ENCODE peak calls at places on chromosomes 16 and 17, in four cellular contexts. One of them, this sample, is unnamed.

GRCh38 chr16:19601083-19601976 is 45.8 kb downstream of the VPS35L start:
- DNase-seq in tibial artery: no peak
- DNase-seq in stimulated activated CD4-positive, alpha-beta T cell treated with anti-CD3 and anti-CD28 coated beads, Interleukin-1b, Interleukin-23, amount 100 ng/mL, for 24 hours: no peak
- DNase-seq in fibroblast of gingiva: peak
- DNase-seq in this sample: peak

GRCh38 chr17:51807460-51807859 is 351.1 kb downstream of the CA10 start:
- DNase-seq in tibial artery: no peak
- DNase-seq in stimulated activated CD4-positive, alpha-beta T cell treated with anti-CD3 and anti-CD28 coated beads, Interleukin-1b, Interleukin-23, amount 100 ng/mL, for 24 hours: no peak
- DNase-seq in fibroblast of gingiva: no peak
- DNase-seq in this sample: no peak

GRCh38 chr17:12659500-12659899 is 6.2 kb upstream of the MYOCD start:
- DNase-seq in tibial artery: no peak
- DNase-seq in stimulated activated CD4-positive, alpha-beta T cell treated with anti-CD3 and anti-CD28 coated beads, Interleukin-1b, Interleukin-23, amount 100 ng/mL, for 24 hours: no peak
- DNase-seq in fibroblast of gingiva: no peak
- DNase-seq in this sample: peak

GRCh38 chr16:83689385-83689831 is 118.4 kb upstream of the HSBP1 start:
- DNase-seq in tibial artery: peak
- DNase-seq in stimulated activated CD4-positive, alpha-beta T cell treated with anti-CD3 and anti-CD28 coated beads, Interleukin-1b, Interleukin-23, amount 100 ng/mL, for 24 hours: no peak
- DNase-seq in fibroblast of gingiva: peak
- DNase-seq in this sample: peak

GRCh38 chr16:1688807-1689560 is 10.9 kb downstream of the JPT2 start:
- DNase-seq in tibial artery: no peak
- DNase-seq in stimulated activated CD4-positive, alpha-beta T cell treated with anti-CD3 and anti-CD28 coated beads, Interleukin-1b, Interleukin-23, amount 100 ng/mL, for 24 hours: no peak
- DNase-seq in fibroblast of gingiva: no peak
- DNase-seq in this sample: no peak

GRCh38 chr17:7837375-7838290 is 3.6 kb downstream of the KDM6B start:
- DNase-seq in tibial artery: no peak
- DNase-seq in stimulated activated CD4-positive, alpha-beta T cell treated with anti-CD3 and anti-CD28 coated beads, Interleukin-1b, Interleukin-23, amount 100 ng/mL, for 24 hours: no peak
- DNase-seq in fibroblast of gingiva: no peak
- DNase-seq in this sample: no peak

GRCh38 chr16:27314986-27315332 is 1.2 kb downstream of the IL4R start:
- DNase-seq in tibial artery: no peak
- DNase-seq in stimulated activated CD4-positive, alpha-beta T cell treated with anti-CD3 and anti-CD28 coated beads, Interleukin-1b, Interleukin-23, amount 100 ng/mL, for 24 hours: no peak
- DNase-seq in fibroblast of gingiva: no peak
- DNase-seq in this sample: no peak

GRCh38 chr16:1913327-1914083 is 4.7 kb downstream of the HS3ST6 start:
- DNase-seq in tibial artery: no peak
- DNase-seq in stimulated activated CD4-positive, alpha-beta T cell treated with anti-CD3 and anti-CD28 coated beads, Interleukin-1b, Interleukin-23, amount 100 ng/mL, for 24 hours: no peak
- DNase-seq in fibroblast of gingiva: no peak
- DNase-seq in this sample: no peak

GRCh38 chr17:40157972-40158371 is 17.6 kb downstream of the CASC3 start:
- DNase-seq in tibial artery: no peak
- DNase-seq in stimulated activated CD4-positive, alpha-beta T cell treated with anti-CD3 and anti-CD28 coated beads, Interleukin-1b, Interleukin-23, amount 100 ng/mL, for 24 hours: no peak
- DNase-seq in fibroblast of gingiva: peak
- DNase-seq in this sample: peak

GRCh38 chr17:66535611-66536010 is 233.2 kb downstream of the PRKCA start:
- DNase-seq in tibial artery: no peak
- DNase-seq in stimulated activated CD4-positive, alpha-beta T cell treated with anti-CD3 and anti-CD28 coated beads, Interleukin-1b, Interleukin-23, amount 100 ng/mL, for 24 hours: no peak
- DNase-seq in fibroblast of gingiva: no peak
- DNase-seq in this sample: no peak

GRCh38 chr16:17469742-17470001 is 1.1 kb downstream of the XYLT1 start:
- DNase-seq in tibial artery: no peak
- DNase-seq in stimulated activated CD4-positive, alpha-beta T cell treated with anti-CD3 and anti-CD28 coated beads, Interleukin-1b, Interleukin-23, amount 100 ng/mL, for 24 hours: no peak
- DNase-seq in fibroblast of gingiva: no peak
- DNase-seq in this sample: no peak

GRCh38 chr17:2949469-2950044 is 113.8 kb downstream of the OR1D5 start:
- DNase-seq in tibial artery: no peak
- DNase-seq in stimulated activated CD4-positive, alpha-beta T cell treated with anti-CD3 and anti-CD28 coated beads, Interleukin-1b, Interleukin-23, amount 100 ng/mL, for 24 hours: no peak
- DNase-seq in fibroblast of gingiva: peak
- DNase-seq in this sample: peak

GRCh38 chr16:814974-815373 is 14.4 kb upstream of the GNG13 start:
- DNase-seq in tibial artery: no peak
- DNase-seq in stimulated activated CD4-positive, alpha-beta T cell treated with anti-CD3 and anti-CD28 coated beads, Interleukin-1b, Interleukin-23, amount 100 ng/mL, for 24 hours: no peak
- DNase-seq in fibroblast of gingiva: no peak
- DNase-seq in this sample: peak

GRCh38 chr17:69857412-69857835 is 217.6 kb upstream of the KCNJ16 start:
- DNase-seq in tibial artery: no peak
- DNase-seq in stimulated activated CD4-positive, alpha-beta T cell treated with anti-CD3 and anti-CD28 coated beads, Interleukin-1b, Interleukin-23, amount 100 ng/mL, for 24 hours: no peak
- DNase-seq in fibroblast of gingiva: peak
- DNase-seq in this sample: peak

GRCh38 chr17:41785091-41785875 is 1.2 kb downstream of the JUP start:
- DNase-seq in tibial artery: no peak
- DNase-seq in stimulated activated CD4-positive, alpha-beta T cell treated with anti-CD3 and anti-CD28 coated beads, Interleukin-1b, Interleukin-23, amount 100 ng/mL, for 24 hours: no peak
- DNase-seq in fibroblast of gingiva: no peak
- DNase-seq in this sample: no peak

GRCh38 chr16:1929105-1929504 is 10.9 kb upstream of the HS3ST6 start:
- DNase-seq in tibial artery: no peak
- DNase-seq in stimulated activated CD4-positive, alpha-beta T cell treated with anti-CD3 and anti-CD28 coated beads, Interleukin-1b, Interleukin-23, amount 100 ng/mL, for 24 hours: no peak
- DNase-seq in fibroblast of gingiva: no peak
- DNase-seq in this sample: peak

GRCh38 chr17:48121921-48122650 is 14.5 kb downstream of the SNX11 start:
- DNase-seq in tibial artery: no peak
- DNase-seq in stimulated activated CD4-positive, alpha-beta T cell treated with anti-CD3 and anti-CD28 coated beads, Interleukin-1b, Interleukin-23, amount 100 ng/mL, for 24 hours: no peak
- DNase-seq in fibroblast of gingiva: no peak
- DNase-seq in this sample: no peak

GRCh38 chr16:53542283-53542682 is 39.3 kb upstream of the AKTIP start:
- DNase-seq in tibial artery: no peak
- DNase-seq in stimulated activated CD4-positive, alpha-beta T cell treated with anti-CD3 and anti-CD28 coated beads, Interleukin-1b, Interleukin-23, amount 100 ng/mL, for 24 hours: no peak
- DNase-seq in fibroblast of gingiva: no peak
- DNase-seq in this sample: no peak

GRCh38 chr16:14249291-14250032 is 178.3 kb downstream of the MRTFB start:
- DNase-seq in tibial artery: peak
- DNase-seq in stimulated activated CD4-positive, alpha-beta T cell treated with anti-CD3 and anti-CD28 coated beads, Interleukin-1b, Interleukin-23, amount 100 ng/mL, for 24 hours: peak
- DNase-seq in fibroblast of gingiva: peak
- DNase-seq in this sample: peak

GRCh38 chr17:65228734-65229390 is 91.7 kb downstream of the RGS9 start:
- DNase-seq in tibial artery: no peak
- DNase-seq in stimulated activated CD4-positive, alpha-beta T cell treated with anti-CD3 and anti-CD28 coated beads, Interleukin-1b, Interleukin-23, amount 100 ng/mL, for 24 hours: no peak
- DNase-seq in fibroblast of gingiva: no peak
- DNase-seq in this sample: peak

GRCh38 chr16:49532243-49532870 is 158.8 kb downstream of the C16orf78 start:
- DNase-seq in tibial artery: no peak
- DNase-seq in stimulated activated CD4-positive, alpha-beta T cell treated with anti-CD3 and anti-CD28 coated beads, Interleukin-1b, Interleukin-23, amount 100 ng/mL, for 24 hours: no peak
- DNase-seq in fibroblast of gingiva: no peak
- DNase-seq in this sample: no peak

GRCh38 chr16:68000024-68000423 is 740 bp upstream of the DPEP2 start:
- DNase-seq in tibial artery: no peak
- DNase-seq in stimulated activated CD4-positive, alpha-beta T cell treated with anti-CD3 and anti-CD28 coated beads, Interleukin-1b, Interleukin-23, amount 100 ng/mL, for 24 hours: no peak
- DNase-seq in fibroblast of gingiva: no peak
- DNase-seq in this sample: no peak

GRCh38 chr17:72591500-72592241 is 470.9 kb downstream of the SOX9 start:
- DNase-seq in tibial artery: no peak
- DNase-seq in stimulated activated CD4-positive, alpha-beta T cell treated with anti-CD3 and anti-CD28 coated beads, Interleukin-1b, Interleukin-23, amount 100 ng/mL, for 24 hours: no peak
- DNase-seq in fibroblast of gingiva: no peak
- DNase-seq in this sample: no peak

GRCh38 chr16:68065716-68066305 is 19.4 kb upstream of the NFATC3 start:
- DNase-seq in tibial artery: no peak
- DNase-seq in stimulated activated CD4-positive, alpha-beta T cell treated with anti-CD3 and anti-CD28 coated beads, Interleukin-1b, Interleukin-23, amount 100 ng/mL, for 24 hours: no peak
- DNase-seq in fibroblast of gingiva: peak
- DNase-seq in this sample: peak

GRCh38 chr17:57025876-57026275 is 47.9 kb downstream of the SCPEP1 start:
- DNase-seq in tibial artery: no peak
- DNase-seq in stimulated activated CD4-positive, alpha-beta T cell treated with anti-CD3 and anti-CD28 coated beads, Interleukin-1b, Interleukin-23, amount 100 ng/mL, for 24 hours: no peak
- DNase-seq in fibroblast of gingiva: no peak
- DNase-seq in this sample: no peak

GRCh38 chr17:70190959-70191805 is 21.9 kb downstream of the KCNJ2 start:
- DNase-seq in tibial artery: no peak
- DNase-seq in stimulated activated CD4-positive, alpha-beta T cell treated with anti-CD3 and anti-CD28 coated beads, Interleukin-1b, Interleukin-23, amount 100 ng/mL, for 24 hours: no peak
- DNase-seq in fibroblast of gingiva: no peak
- DNase-seq in this sample: no peak

GRCh38 chr16:89700649-89701424 is 668 bp downstream of the SPATA2L start:
- DNase-seq in tibial artery: no peak
- DNase-seq in stimulated activated CD4-positive, alpha-beta T cell treated with anti-CD3 and anti-CD28 coated beads, Interleukin-1b, Interleukin-23, amount 100 ng/mL, for 24 hours: no peak
- DNase-seq in fibroblast of gingiva: no peak
- DNase-seq in this sample: no peak

GRCh38 chr17:68868708-68869107 is 86.5 kb downstream of the ABCA8 start:
- DNase-seq in tibial artery: no peak
- DNase-seq in stimulated activated CD4-positive, alpha-beta T cell treated with anti-CD3 and anti-CD28 coated beads, Interleukin-1b, Interleukin-23, amount 100 ng/mL, for 24 hours: no peak
- DNase-seq in fibroblast of gingiva: no peak
- DNase-seq in this sample: no peak

GRCh38 chr16:30022887-30023286 is at the start of gene C16orf92:
- DNase-seq in tibial artery: no peak
- DNase-seq in stimulated activated CD4-positive, alpha-beta T cell treated with anti-CD3 and anti-CD28 coated beads, Interleukin-1b, Interleukin-23, amount 100 ng/mL, for 24 hours: no peak
- DNase-seq in fibroblast of gingiva: no peak
- DNase-seq in this sample: no peak

GRCh38 chr16:9469512-9469911 is 378.1 kb downstream of the HAPSTR1 start:
- DNase-seq in tibial artery: no peak
- DNase-seq in stimulated activated CD4-positive, alpha-beta T cell treated with anti-CD3 and anti-CD28 coated beads, Interleukin-1b, Interleukin-23, amount 100 ng/mL, for 24 hours: no peak
- DNase-seq in fibroblast of gingiva: no peak
- DNase-seq in this sample: peak

GRCh38 chr16:10537946-10538345 is 42.5 kb downstream of the EMP2 start:
- DNase-seq in tibial artery: no peak
- DNase-seq in stimulated activated CD4-positive, alpha-beta T cell treated with anti-CD3 and anti-CD28 coated beads, Interleukin-1b, Interleukin-23, amount 100 ng/mL, for 24 hours: no peak
- DNase-seq in fibroblast of gingiva: no peak
- DNase-seq in this sample: no peak

GRCh38 chr17:49338883-49339282 is 23.2 kb downstream of the ZNF652 start:
- DNase-seq in tibial artery: no peak
- DNase-seq in stimulated activated CD4-positive, alpha-beta T cell treated with anti-CD3 and anti-CD28 coated beads, Interleukin-1b, Interleukin-23, amount 100 ng/mL, for 24 hours: no peak
- DNase-seq in fibroblast of gingiva: no peak
- DNase-seq in this sample: no peak

GRCh38 chr16:49811630-49812334 is 44.1 kb downstream of the ZNF423 start:
- DNase-seq in tibial artery: no peak
- DNase-seq in stimulated activated CD4-positive, alpha-beta T cell treated with anti-CD3 and anti-CD28 coated beads, Interleukin-1b, Interleukin-23, amount 100 ng/mL, for 24 hours: no peak
- DNase-seq in fibroblast of gingiva: no peak
- DNase-seq in this sample: no peak

GRCh38 chr17:2560658-2561057 is 32.8 kb upstream of the PAFAH1B1 start:
- DNase-seq in tibial artery: no peak
- DNase-seq in stimulated activated CD4-positive, alpha-beta T cell treated with anti-CD3 and anti-CD28 coated beads, Interleukin-1b, Interleukin-23, amount 100 ng/mL, for 24 hours: no peak
- DNase-seq in fibroblast of gingiva: no peak
- DNase-seq in this sample: no peak

GRCh38 chr17:16215965-16216316 is 607 bp upstream of the NCOR1 start:
- DNase-seq in tibial artery: peak
- DNase-seq in stimulated activated CD4-positive, alpha-beta T cell treated with anti-CD3 and anti-CD28 coated beads, Interleukin-1b, Interleukin-23, amount 100 ng/mL, for 24 hours: peak
- DNase-seq in fibroblast of gingiva: no peak
- DNase-seq in this sample: peak

GRCh38 chr16:83744521-83744981 is 63.2 kb upstream of the HSBP1 start:
- DNase-seq in tibial artery: peak
- DNase-seq in stimulated activated CD4-positive, alpha-beta T cell treated with anti-CD3 and anti-CD28 coated beads, Interleukin-1b, Interleukin-23, amount 100 ng/mL, for 24 hours: no peak
- DNase-seq in fibroblast of gingiva: no peak
- DNase-seq in this sample: peak

GRCh38 chr16:64964126-64964540 is 157.7 kb downstream of the CDH11 start:
- DNase-seq in tibial artery: no peak
- DNase-seq in stimulated activated CD4-positive, alpha-beta T cell treated with anti-CD3 and anti-CD28 coated beads, Interleukin-1b, Interleukin-23, amount 100 ng/mL, for 24 hours: no peak
- DNase-seq in fibroblast of gingiva: no peak
- DNase-seq in this sample: peak

GRCh38 chr17:19292377-19292711 is 55.2 kb downstream of the EPN2 start:
- DNase-seq in tibial artery: no peak
- DNase-seq in stimulated activated CD4-positive, alpha-beta T cell treated with anti-CD3 and anti-CD28 coated beads, Interleukin-1b, Interleukin-23, amount 100 ng/mL, for 24 hours: no peak
- DNase-seq in fibroblast of gingiva: no peak
- DNase-seq in this sample: no peak

GRCh38 chr17:17698371-17698770 is 17.1 kb downstream of the RAI1 start:
- DNase-seq in tibial artery: no peak
- DNase-seq in stimulated activated CD4-positive, alpha-beta T cell treated with anti-CD3 and anti-CD28 coated beads, Interleukin-1b, Interleukin-23, amount 100 ng/mL, for 24 hours: no peak
- DNase-seq in fibroblast of gingiva: no peak
- DNase-seq in this sample: no peak